ENCODE peak calls at places on chromosome 4, in seven cellular contexts. A is left ventricle myocardium inferior; W is stimulated activated CD4-positive, alpha-beta T cell treated with anti-CD3 and anti-CD28 coated beads, Interleukin-12 subunit alpha, Interleukin-12 subunit beta, amount 100 ng/mL, for 4 hours; J is ovary; M is pancreas; X is epithelial cell of esophagus; T is activated T-helper 2 cell treated with anti-CD3 and anti-CD28 coated beads, Interferon-gamma antibody, Interleukin-2, Interleukin-4, amounts not matched to agents 10 μg/mL and 5 μg/mL and 100 μg/mL, durations not matched to agents 14 hours and 24 hours and 36 hours. Q is an unnamed sample.

GRCh38 chr4:65646136-65646535 is 24.2 kb downstream of the EPHA5 start:
- DNase-seq in A (no peak), W (no peak), J (no peak), M (no peak), X (peak), T (no peak), Q (no peak)

GRCh38 chr4:2290974-2291704 is 29.2 kb upstream of the MXD4 start:
- DNase-seq in A (no peak), W (peak), J (no peak), M (no peak), X (no peak), T (peak), Q (no peak)

GRCh38 chr4:174631901-174632758 is 109.8 kb upstream of the HPGD start:
- DNase-seq in A (no peak), W (no peak), J (no peak), M (no peak), X (peak), T (no peak), Q (peak)

GRCh38 chr4:8355864-8356565 is 84.5 kb downstream of the ACOX3 start:
- DNase-seq in A (no peak), W (no peak), J (no peak), M (no peak), X (peak), T (no peak), Q (no peak)

GRCh38 chr4:6605114-6605513 is 30.1 kb downstream of the MAN2B2 start:
- DNase-seq in A (no peak), W (no peak), J (no peak), M (no peak), X (no peak), T (no peak), Q (no peak)

GRCh38 chr4:101527186-101527585 is 179.9 kb upstream of the PPP3CA start:
- DNase-seq in A (no peak), W (peak), J (no peak), M (no peak), X (peak), T (peak), Q (no peak)

GRCh38 chr4:113756005-113756410 is 5.5 kb downstream of the CAMK2D start:
- DNase-seq in A (no peak), W (no peak), J (no peak), M (no peak), X (peak), T (no peak), Q (no peak)

GRCh38 chr4:167021545-167022155 is 212.6 kb downstream of the SPOCK3 start:
- DNase-seq in A (peak), W (peak), J (peak), M (peak), X (peak), T (peak), Q (peak)

GRCh38 chr4:182261651-182262223 is 18.5 kb downstream of the TENM3 start:
- DNase-seq in A (no peak), W (no peak), J (no peak), M (no peak), X (no peak), T (no peak), Q (no peak)

GRCh38 chr4:7874838-7875237 is 64.8 kb downstream of the AFAP1 start:
- DNase-seq in A (no peak), W (no peak), J (no peak), M (no peak), X (no peak), T (no peak), Q (no peak)

GRCh38 chr4:9898596-9899345 is 117.3 kb downstream of the DRD5 start:
- DNase-seq in A (peak), W (no peak), J (no peak), M (no peak), X (peak), T (no peak), Q (peak)

GRCh38 chr4:39043058-39043696 is 11.0 kb upstream of the TMEM156 start:
- DNase-seq in A (no peak), W (no peak), J (no peak), M (no peak), X (peak), T (no peak), Q (no peak)